ENCODE peak calls at places on chromosomes 7 and 10, in eight cellular contexts. N is CD8-positive, alpha-beta memory T cell; P is NCI-H345; Y is HEK293T; C is A172; L is head of caudate nucleus; H is GM03348; B is EH. I is an unnamed sample.
A peak's percentile ranks its signal among the peaks of the same experiment; 100 is the strongest.

GRCh38 chr7:101567231-101567630 is 61.9 kb downstream of the MYL10 start:
- DNase-seq in H (no peak), L (peak; percentile 56), B (no peak), Y (no peak), P (peak; percentile 8), C (no peak), N (no peak), I (no peak)

GRCh38 chr7:95586951-95587301 is 9.4 kb downstream of the PDK4 start:
- DNase-seq in B (no peak), C (no peak), L (no peak), P (no peak), H (no peak), N (no peak), Y (no peak), I (no peak)

GRCh38 chr7:7183061-7183832 is 903 bp downstream of the C1GALT1 start:
- DNase-seq in Y (peak; percentile 35), C (no peak), L (peak; percentile 31), B (peak; percentile 33), N (peak; percentile 43), P (peak; percentile 42), H (peak; percentile 65), I (peak; percentile 12)

GRCh38 chr7:32378991-32379390 is 111.2 kb downstream of the LSM5 start:
- DNase-seq in N (no peak), Y (no peak), H (no peak), B (peak; percentile 6), L (peak; percentile 5), C (no peak), P (no peak), I (no peak)

GRCh38 chr10:124324451-124324850 is 94.3 kb downstream of the OAT start:
- DNase-seq in P (no peak), B (no peak), Y (no peak), L (no peak), C (no peak), N (no peak), H (no peak), I (no peak)

GRCh38 chr7:130151591-130152269 is 53.5 kb downstream of the TMEM209 start:
- DNase-seq in B (peak; percentile 44), P (no peak), N (peak; percentile 10), L (no peak), C (no peak), Y (no peak), H (no peak), I (no peak)

GRCh38 chr10:87658383-87658795 is 1.3 kb upstream of the PAPSS2 start:
- DNase-seq in H (no peak), C (no peak), L (no peak), P (peak; percentile 81), N (no peak), B (no peak), Y (peak; percentile 32), I (no peak)

GRCh38 chr10:31129261-31129660 is 97.6 kb upstream of the ZNF438 start:
- DNase-seq in B (peak; percentile 83), C (peak; percentile 68), L (no peak), H (peak; percentile 64), P (no peak), N (no peak), Y (no peak), I (peak; percentile 25)

GRCh38 chr7:43779032-43779812 is 20.7 kb downstream of the BLVRA start:
- DNase-seq in N (no peak), B (no peak), L (no peak), C (no peak), P (no peak), Y (no peak), H (no peak), I (no peak)

GRCh38 chr10:70809011-70809611 is 6.6 kb upstream of the SGPL1 start:
- DNase-seq in H (peak; percentile 23), P (peak; percentile 9), B (peak; percentile 41), Y (no peak), C (no peak), N (no peak), L (no peak), I (no peak)

GRCh38 chr7:3922175-3922635 is 621.2 kb downstream of the SDK1 start:
- DNase-seq in P (peak; percentile 4), H (peak; percentile 27), L (no peak), C (peak; percentile 98), Y (peak; percentile 60), B (peak; percentile 6), N (no peak), I (peak; percentile 4)

GRCh38 chr10:63250032-63250431 is 116.9 kb downstream of the NRBF2 start:
- DNase-seq in B (no peak), C (no peak), N (no peak), L (no peak), P (no peak), H (no peak), Y (no peak), I (no peak)

GRCh38 chr7:2903686-2904162 is 59.6 kb upstream of the GNA12 start:
- DNase-seq in Y (no peak), P (no peak), B (no peak), L (no peak), N (no peak), C (no peak), H (no peak), I (no peak)

GRCh38 chr10:129713659-129714265 is 246.7 kb downstream of the MGMT start:
- DNase-seq in C (no peak), L (no peak), B (no peak), P (no peak), N (no peak), H (no peak), Y (no peak), I (no peak)

GRCh38 chr10:87734987-87735827 is 75.5 kb downstream of the PAPSS2 start:
- DNase-seq in B (peak; percentile 65), H (peak; percentile 60), L (no peak), P (peak; percentile 55), C (peak; percentile 54), N (no peak), Y (peak; percentile 65), I (peak; percentile 58)

I was measured in AG08395.